ENCODE peak calls at places on chromosomes 16 and 17, in five cellular contexts. W is fibroblast of lung, S is neural progenitor cell, X is PC-3, J is OCI-LY7. V is an unnamed sample. For H3K4me1, the result is how much of the 10 kb centered on the place peaks cover.

GRCh38 chr16:25996052-25996451 is 304.3 kb downstream of the HS3ST4 start:
- DNase-seq in W (no peak), X (no peak), J (peak), S (no peak), V (no peak)

GRCh38 chr17:44105483-44105882 is 18.0 kb downstream of the HDAC5 start:
- DNase-seq in X (no peak), S (no peak), W (no peak), J (no peak), V (no peak)

GRCh38 chr16:30113031-30113710 is at the start of gene GDPD3:
- DNase-seq in W (no peak), J (no peak), S (peak), X (peak), V (peak)

GRCh38 chr16:9151597-9151996 is 60.2 kb downstream of the HAPSTR1 start:
- DNase-seq in J (peak), W (peak), S (no peak), X (no peak), V (no peak)

GRCh38 chr17:57607553-57608120 is 137.5 kb downstream of the CCDC182 start:
- DNase-seq in J (no peak), S (no peak), W (no peak), X (peak), V (no peak)

GRCh38 chr17:57484081-57484666 is 227.9 kb downstream of the MSI2 start:
- DNase-seq in S (no peak), W (peak), X (no peak), J (no peak), V (no peak)

GRCh38 chr17:14205992-14206461 is 30.6 kb downstream of the CDRT15 start:
- DNase-seq in S (no peak), W (no peak), J (no peak), X (peak), V (no peak)

GRCh38 chr16:9077001-9077809 is 14.2 kb upstream of the HAPSTR1 start:
- DNase-seq in W (peak), S (no peak), J (peak), X (peak), V (peak)

GRCh38 chr16:79286646-79287423 is 313.7 kb downstream of the MAF start:
- DNase-seq in S (peak), X (no peak), J (peak), W (no peak), V (no peak)

GRCh38 chr16:77298638-77299360 is 99.6 kb downstream of the SYCE1L start:
- DNase-seq in J (no peak), X (peak), W (peak), S (no peak), V (no peak)

GRCh38 chr17:21291862-21292261 is 7.4 kb downstream of the MAP2K3 start:
- DNase-seq in J (no peak), X (no peak), S (no peak), W (no peak), V (peak)

GRCh38 chr16:53048139-53048915 is 4.4 kb downstream of the CHD9NB start:
- DNase-seq in W (no peak), S (no peak), J (no peak), X (no peak), V (no peak)

GRCh38 chr16:8845699-8846298 is 23.0 kb downstream of the CARHSP1 start:
- DNase-seq in J (no peak), X (no peak), S (no peak), W (no peak), V (no peak)

GRCh38 chr17:75845058-75845711 is 981 bp upstream of the UNC13D start:
- DNase-seq in S (peak), W (peak), J (peak), X (peak), V (peak)

GRCh38 chr17:9874722-9875121 is 30.3 kb downstream of the RCVRN start:
- DNase-seq in X (no peak), J (no peak), W (no peak), S (no peak), V (no peak)

GRCh38 chr17:44002141-44002848 is 2.1 kb upstream of the NAGS start:
- DNase-seq in W (peak), X (peak), J (no peak), S (no peak), V (peak)

GRCh38 chr17:79951361-79952264 is 84.1 kb downstream of the TBC1D16 start:
- DNase-seq in W (peak), J (no peak), S (peak), X (no peak), V (peak)

GRCh38 chr16:5506021-5506420 is 408.4 kb upstream of the EEF2KMT start:
- DNase-seq in X (no peak), S (no peak), W (no peak), J (no peak), V (no peak)

GRCh38 chr17:55273579-55274370 is 9.0 kb downstream of the HLF start:
- DNase-seq in W (no peak), X (no peak), J (no peak), S (no peak), V (no peak)

GRCh38 chr17:48002208-48002919 is 31.5 kb downstream of the CDK5RAP3 start:
- DNase-seq in S (peak), J (peak), W (peak), X (peak), V (peak)

GRCh38 chr16:87922250-87922871 is 14.0 kb downstream of the CA5A start:
- DNase-seq in X (no peak), J (no peak), W (no peak), S (no peak), V (peak)

GRCh38 chr17:38449364-38449763 is 21.1 kb downstream of the ARHGAP23 start:
- DNase-seq in X (no peak), W (peak), J (no peak), S (no peak), V (peak)

GRCh38 chr17:80035687-80035936 is at the start of gene TBC1D16:
- DNase-seq in J (no peak), S (no peak), W (no peak), X (no peak), V (peak)

GRCh38 chr16:88685156-88686061 is 898 bp downstream of the SNAI3 start:
- DNase-seq in X (no peak), J (peak), W (peak), S (peak), V (peak)

GRCh38 chr17:50150354-50151040 is at the start of gene PPP1R9B:
- DNase-seq in J (peak), X (no peak), W (no peak), S (no peak), V (peak)

GRCh38 chr17:41777579-41778188 is 8.8 kb downstream of the JUP start:
- DNase-seq in J (no peak), S (no peak), X (peak), W (peak), V (peak)

GRCh38 chr16:11063432-11064201 is 119.3 kb downstream of the CLEC16A start:
- DNase-seq in J (no peak), W (no peak), X (no peak), S (no peak), V (no peak)

GRCh38 chr17:50625032-50625871 is 9.4 kb upstream of the ABCC3 start:
- DNase-seq in X (no peak), S (no peak), J (no peak), W (no peak), V (peak)

GRCh38 chr16:88784074-88784855 is 755 bp downstream of the PIEZO1 start:
- DNase-seq in X (peak), W (peak), J (peak), S (peak), V (peak)

GRCh38 chr16:27515874-27516353 is 33.8 kb downstream of the GTF3C1 start:
- DNase-seq in X (peak), J (peak), S (peak), W (no peak), V (no peak)

GRCh38 chr17:75603123-75603522 is 15.5 kb downstream of the MYO15B start:
- DNase-seq in W (no peak), X (no peak), J (no peak), S (peak), V (no peak)

GRCh38 chr16:85005278-85006069 is 5.9 kb downstream of the ZDHHC7 start:
- DNase-seq in W (peak), S (no peak), J (no peak), X (no peak), V (no peak)

GRCh38 chr16:85008267-85008666 is 3.1 kb downstream of the ZDHHC7 start:
- DNase-seq in J (no peak), X (no peak), W (no peak), S (no peak), V (no peak)

GRCh38 chr16:85006639-85007038 is 4.7 kb downstream of the ZDHHC7 start:
- DNase-seq in J (no peak), S (no peak), W (peak), X (no peak), V (no peak)

GRCh38 chr16:85010446-85010930 is 847 bp downstream of the ZDHHC7 start:
- DNase-seq in W (no peak), X (no peak), S (no peak), J (no peak), V (no peak)

DNA sequence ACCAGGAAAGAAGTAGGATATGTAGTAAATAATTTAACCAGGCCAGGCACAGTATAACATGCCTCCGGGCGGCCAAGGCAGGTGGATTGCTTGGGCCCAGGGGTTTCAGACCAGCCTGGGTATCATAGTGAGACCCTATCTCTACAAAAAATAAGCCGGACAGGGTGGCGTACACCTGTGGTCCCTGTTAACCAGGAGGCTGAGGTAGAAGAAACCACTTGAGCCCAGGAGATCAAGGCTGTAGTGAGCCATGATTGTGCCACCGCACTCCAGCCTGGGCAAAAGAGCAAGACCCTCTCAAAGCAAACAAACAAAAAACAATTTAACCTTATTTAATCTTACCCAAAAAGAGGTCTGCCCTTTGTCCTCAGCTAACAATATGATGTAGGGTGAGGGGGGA is 3.5 kb downstream of the ZDHHC7 start:
- DNase-seq in J (no peak), W (no peak), X (no peak), S (no peak), V (no peak)
- H3K4me1 ChIP-seq in J (under half), W (under half), X (under half), S (under half), V (half or more)

GRCh38 chr17:72590882-72591499 is 470.2 kb downstream of the SOX9 start:
- DNase-seq in J (no peak), S (no peak), X (peak), W (no peak), V (peak)
- H2AFZ ChIP-seq in J (no peak), S (no peak), X (no peak), W (no peak), V (peak)

DNA sequence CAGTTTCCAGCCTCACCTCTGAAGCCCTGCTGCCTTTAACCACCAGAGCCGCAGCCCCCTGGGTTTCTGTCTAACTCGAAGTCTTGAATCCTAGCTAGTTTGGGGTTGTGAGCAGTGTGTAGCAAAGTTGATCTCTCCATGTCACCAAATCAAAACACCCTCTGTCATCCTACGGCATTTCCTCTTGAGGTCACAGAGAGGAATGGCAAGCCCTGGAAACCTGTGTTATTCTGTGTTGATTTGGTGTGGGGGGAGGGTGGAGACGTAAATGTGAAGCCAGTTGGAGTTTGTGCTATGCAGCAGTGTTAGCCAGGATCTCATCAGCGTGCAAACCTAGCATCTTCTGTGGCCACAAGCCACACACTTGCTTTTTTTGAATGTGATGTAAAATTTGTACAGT is 5.1 kb upstream of the LGALS9 start:
- DNase-seq in W (no peak), J (no peak), X (no peak), S (no peak), V (no peak)
- H3K27ac ChIP-seq in W (no peak), J (no peak), X (no peak), S (no peak), V (no peak)

GRCh38 chr16:82758406-82758805 is 131.6 kb downstream of the CDH13 start:
- DNase-seq in W (no peak), X (no peak), S (no peak), J (no peak), V (no peak)

GRCh38 chr16:82756283-82756599 is 129.5 kb downstream of the CDH13 start:
- DNase-seq in W (peak), J (no peak), X (no peak), S (no peak), V (peak)

GRCh38 chr16:82761858-82762257 is 135.1 kb downstream of the CDH13 start:
- DNase-seq in X (no peak), W (peak), J (no peak), S (no peak), V (no peak)

GRCh38 chr16:82761236-82761635 is 134.5 kb downstream of the CDH13 start:
- DNase-seq in X (no peak), S (no peak), J (no peak), W (peak), V (peak)

GRCh38 chr16:82758904-82759303 is 132.1 kb downstream of the CDH13 start:
- DNase-seq in W (no peak), S (no peak), X (no peak), J (no peak), V (no peak)
- H3K4me1 ChIP-seq in W (under half), S (under half), X (under half), J (under half), V (under half)

GRCh38 chr17:5000237-5000639 is 2.5 kb downstream of the KIF1C start:
- DNase-seq in W (no peak), S (no peak), X (no peak), J (no peak), V (peak)
- H2AFZ ChIP-seq in W (no peak), S (no peak), X (no peak), J (no peak), V (no peak)